ENCODE peak calls at places on chromosomes 4 and X, in four cellular contexts. J, S, X and Q are unnamed samples.

GRCh38 chr4:108425988-108426387 is 194.4 kb upstream of the RPL34 start:
- DNase-seq in J (no peak), X (no peak), S (no peak), Q (no peak)

GRCh38 chr4:113845138-113845537 is 83.6 kb upstream of the CAMK2D start:
- DNase-seq in J (no peak), S (no peak), X (no peak), Q (no peak)

GRCh38 chr4:41160856-41161255 is 53.5 kb downstream of the APBB2 start:
- DNase-seq in S (no peak), J (no peak), X (no peak), Q (no peak)

GRCh38 chr4:72505314-72505744 is 63.7 kb downstream of the ADAMTS3 start:
- DNase-seq in S (no peak), X (no peak), J (peak; percentile 6), Q (no peak)

GRCh38 chrX:11331788-11332187 is 38.6 kb downstream of the AMELX start:
- DNase-seq in S (no peak), J (no peak), X (no peak), Q (no peak)

GRCh38 chr4:148778980-148779675 is 336.9 kb upstream of the NR3C2 start:
- DNase-seq in S (no peak), J (no peak), X (no peak), Q (no peak)

GRCh38 chr4:128163177-128164117 is 102.3 kb downstream of the LARP1B start:
- DNase-seq in X (no peak), J (no peak), S (no peak), Q (no peak)

GRCh38 chrX:17584248-17584681 is 153.0 kb upstream of the SCML1 start:
- DNase-seq in J (no peak), X (no peak), S (no peak), Q (no peak)

GRCh38 chrX:136126892-136127406 is 20.4 kb upstream of the FHL1 start:
- DNase-seq in X (no peak), J (no peak), S (no peak), Q (no peak)

GRCh38 chr4:184906480-184907097 is 80.8 kb upstream of the ACSL1 start:
- DNase-seq in S (no peak), X (no peak), J (no peak), Q (no peak)